ENCODE peak calls at places on chromosomes 6 and 20, in six cellular contexts. D is GM10248, Q is retinal pigment epithelial cell, F is OCI-LY7, K is cardiac fibroblast, R is psoas muscle. C is an unnamed sample.

GRCh38 chr20:41412324-41412723 is 45.7 kb upstream of the EMILIN3 start:
- DNase-seq in D (no peak), Q (no peak), F (no peak), K (no peak), R (no peak), C (no peak)

GRCh38 chr6:14108571-14109410 is 8.8 kb upstream of the CD83 start:
- DNase-seq in D (peak; percentile 68), Q (no peak), F (peak; percentile 75), K (no peak), R (no peak), C (peak; percentile 73)

GRCh38 chr6:12483712-12484111 is 193.6 kb downstream of the EDN1 start:
- DNase-seq in D (peak; percentile 24), Q (peak; percentile 57), F (peak; percentile 6), K (peak; percentile 60), R (no peak), C (peak; percentile 31)

GRCh38 chr20:48292806-48293205 is 507.5 kb upstream of the SULF2 start:
- DNase-seq in D (no peak), Q (no peak), F (no peak), K (no peak), R (no peak), C (no peak)

GRCh38 chr20:35976012-35976411 is 7.6 kb downstream of the CNBD2 start:
- DNase-seq in D (no peak), Q (no peak), F (no peak), K (no peak), R (no peak), C (no peak)

GRCh38 chr20:380763-381580 is 412 bp downstream of the TRIB3 start:
- DNase-seq in D (peak; percentile 80), Q (no peak), F (peak; percentile 91), K (peak; percentile 75), R (peak; percentile 62), C (peak; percentile 78)

GRCh38 chr6:48775157-48775556 is 664.2 kb upstream of the PTCHD4 start:
- DNase-seq in D (no peak), Q (no peak), F (no peak), K (peak; percentile 60), R (no peak), C (no peak)

GRCh38 chr20:38426006-38426405 is 9.1 kb downstream of the SNHG17 start:
- DNase-seq in D (no peak), Q (peak; percentile 61), F (no peak), K (peak; percentile 79), R (peak; percentile 22), C (no peak)

GRCh38 chr6:129251669-129252376 is 368.9 kb downstream of the LAMA2 start:
- DNase-seq in D (peak; percentile 25), Q (no peak), F (peak; percentile 53), K (peak; percentile 85), R (no peak), C (peak; percentile 34)

GRCh38 chr20:20553534-20553933 is 158.9 kb downstream of the RALGAPA2 start:
- DNase-seq in D (no peak), Q (no peak), F (no peak), K (no peak), R (no peak), C (no peak)

GRCh38 chr20:20552076-20552475 is 160.4 kb downstream of the RALGAPA2 start:
- DNase-seq in D (no peak), Q (no peak), F (no peak), K (no peak), R (no peak), C (no peak)

GRCh38 chr20:20557406-20557805 is 155.0 kb downstream of the RALGAPA2 start:
- DNase-seq in D (no peak), Q (no peak), F (no peak), K (no peak), R (no peak), C (no peak)

GRCh38 chr20:20554951-20555350 is 157.5 kb downstream of the RALGAPA2 start:
- DNase-seq in D (no peak), Q (no peak), F (no peak), K (no peak), R (no peak), C (no peak)

GRCh38 chr20:20555838-20556237 is 156.6 kb downstream of the RALGAPA2 start:
- DNase-seq in D (no peak), Q (no peak), F (no peak), K (no peak), R (no peak), C (no peak)
- TF ChIP-seq CTCF in D (no peak), Q (no peak), F (no peak), K (no peak), R (no peak), C (no peak)

GRCh38 chr6:35048031-35048613 is 93.0 kb downstream of the TCP11 start:
- DNase-seq in D (no peak), Q (no peak), F (no peak), K (no peak), R (no peak), C (no peak)

GRCh38 chr6:35049885-35050284 is 91.3 kb downstream of the TCP11 start:
- DNase-seq in D (no peak), Q (no peak), F (no peak), K (peak; percentile 66), R (peak; percentile 50), C (no peak)

GRCh38 chr6:35049346-35049745 is 91.8 kb downstream of the TCP11 start:
- DNase-seq in D (no peak), Q (no peak), F (no peak), K (no peak), R (no peak), C (no peak)

GRCh38 chr6:35047265-35048011 is 93.7 kb downstream of the TCP11 start:
- DNase-seq in D (no peak), Q (peak; percentile 66), F (no peak), K (peak; percentile 79), R (no peak), C (no peak)

GRCh38 chr6:35048631-35049083 is 92.5 kb downstream of the TCP11 start:
- DNase-seq in D (peak; percentile 30), Q (peak; percentile 81), F (peak; percentile 10), K (peak; percentile 77), R (no peak), C (no peak)
- TF ChIP-seq CTCF in D (peak; percentile 22), Q (peak; percentile 55), F (peak; percentile 31), K (peak; percentile 11), R (no peak), C (peak; percentile 4)

DNA sequence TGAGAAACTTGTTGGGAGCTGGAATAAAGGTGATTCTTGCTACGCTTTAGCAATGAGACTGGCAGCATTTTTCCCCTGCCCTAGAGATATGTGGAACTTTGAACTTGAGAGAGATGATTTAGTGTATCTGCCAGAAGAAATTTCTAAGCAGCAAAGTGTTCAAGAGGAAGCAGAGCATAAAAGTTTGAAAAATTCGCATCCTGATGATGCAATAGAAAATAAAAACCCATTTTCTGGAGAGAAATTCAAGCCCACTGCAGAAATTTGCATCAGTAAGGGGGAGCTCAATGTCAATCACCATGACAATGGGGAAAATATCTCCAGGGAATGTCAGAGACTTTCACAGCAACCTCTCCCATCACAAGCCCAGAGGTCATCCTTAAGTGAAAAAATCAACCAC is 35.3 kb downstream of the MICA start:
- DNase-seq in D (no peak), Q (no peak), F (no peak), K (no peak), R (no peak), C (no peak)
- TF ChIP-seq CTCF in D (no peak), Q (no peak), F (no peak), K (no peak), R (no peak), C (no peak)

GRCh38 chr6:44245391-44245911 is 1.4 kb upstream of the HSP90AB1 start:
- DNase-seq in D (no peak), Q (no peak), F (no peak), K (no peak), R (no peak), C (no peak)

GRCh38 chr6:44248579-44248978 is 1.7 kb downstream of the HSP90AB1 start:
- DNase-seq in D (no peak), Q (no peak), F (no peak), K (no peak), R (no peak), C (no peak)

GRCh38 chr6:44247338-44248302 is 719 bp downstream of the HSP90AB1 start:
- DNase-seq in D (no peak), Q (no peak), F (peak; percentile 74), K (peak; percentile 63), R (peak; percentile 81), C (peak; percentile 73)

GRCh38 chr6:44245912-44246662 is 814 bp upstream of the HSP90AB1 start:
- DNase-seq in D (peak; percentile 89), Q (no peak), F (peak; percentile 90), K (peak; percentile 92), R (peak; percentile 94), C (peak; percentile 88)

DNA sequence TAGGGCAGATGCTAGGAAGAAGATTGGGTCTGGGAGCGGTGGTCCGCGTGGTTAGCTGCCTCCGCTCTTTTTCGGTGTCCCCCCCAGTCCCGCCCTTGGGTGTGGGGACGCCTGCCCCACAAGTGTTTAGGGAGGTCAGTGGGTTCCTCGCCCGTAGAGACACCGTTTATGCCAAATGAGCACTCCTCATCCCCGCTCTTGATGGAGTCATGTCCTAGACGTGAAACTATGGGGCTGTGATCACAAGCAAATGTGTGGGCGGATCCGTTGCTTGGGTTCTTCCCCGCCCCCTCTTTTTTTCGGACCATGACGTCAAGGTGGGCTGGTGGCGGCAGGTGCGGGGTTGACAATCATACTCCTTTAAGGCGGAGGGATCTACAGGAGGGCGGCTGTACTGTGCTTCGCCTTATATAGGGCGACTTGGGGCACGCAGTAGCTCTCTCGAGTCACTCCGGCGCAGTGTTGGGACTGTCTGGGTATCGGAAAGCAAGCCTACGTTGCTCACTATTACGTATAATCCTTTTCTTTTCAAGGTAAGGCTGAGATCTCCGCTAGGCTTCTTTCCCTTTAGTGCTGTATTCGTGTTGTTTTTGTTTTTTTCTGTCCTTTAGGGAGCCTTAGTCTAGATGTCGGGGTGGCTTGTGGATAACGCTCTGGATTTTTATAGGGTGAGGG is at the start of gene HSP90AB1:
- DNase-seq in D (peak; percentile 93), Q (peak; percentile 99), F (peak; percentile 99), K (peak; percentile 99), R (peak; percentile 93), C (peak; percentile 96)
- TF ChIP-seq CTCF in D (no peak), Q (no peak), F (no peak), K (no peak), R (no peak), C (no peak)

DNA sequence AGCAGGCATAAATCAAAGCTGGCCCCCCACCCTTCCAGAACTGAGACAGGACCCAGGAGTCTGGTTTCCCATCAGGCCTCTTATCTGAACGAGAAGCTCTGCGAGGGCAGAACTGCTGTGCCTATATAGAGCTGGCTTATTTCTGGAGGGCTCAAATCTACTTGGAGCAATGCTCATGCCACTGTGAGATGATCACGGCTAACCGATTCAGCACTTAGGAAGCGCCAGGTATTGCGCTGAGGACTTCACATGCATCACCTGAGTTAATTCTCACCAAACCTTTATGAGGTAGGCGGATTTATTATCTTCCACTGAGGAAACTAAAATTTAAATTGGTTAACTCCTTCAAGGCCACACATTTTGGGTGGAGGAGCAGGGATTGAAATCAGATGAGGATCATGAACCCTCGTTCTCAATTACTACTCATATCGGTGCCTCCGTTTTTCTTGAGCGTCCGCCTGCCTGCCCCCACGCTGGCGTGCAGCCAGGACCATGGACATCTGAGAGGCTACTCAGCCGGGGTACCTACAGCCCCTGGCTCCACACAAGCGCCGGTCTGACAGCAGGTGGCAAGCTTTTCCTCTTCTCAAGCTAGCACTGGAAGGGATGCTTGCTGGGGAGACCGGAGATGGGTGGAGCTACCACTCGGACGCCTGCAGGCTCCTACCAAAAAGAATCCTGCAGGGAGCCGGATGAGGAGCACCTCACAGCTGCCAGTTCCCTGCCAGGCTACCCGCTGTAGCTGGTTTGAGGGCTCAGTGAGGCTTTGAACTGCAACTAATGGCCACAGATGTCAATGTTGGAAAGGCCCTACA is 1.0 kb upstream of the PCIF1 start:
- DNase-seq in D (peak; percentile 78), Q (no peak), F (peak; percentile 86), K (peak; percentile 82), R (peak; percentile 61), C (peak; percentile 70)
- TF ChIP-seq CTCF in D (peak; percentile 53), Q (peak; percentile 42), F (peak; percentile 70), K (no peak), R (peak; percentile 32), C (no peak)